ENCODE peak calls at places on chromosomes 7 and 10, in five cellular contexts. One of them, this sample, is unnamed.

GRCh38 chr10:107727762-107728317 is 563.3 kb upstream of the SORCS1 start:
- DNase-seq in cardiac fibroblast: peak
- DNase-seq in HCT116: no peak
- DNase-seq in hepatocyte: peak
- DNase-seq in IMR-90: peak
- DNase-seq in this sample: no peak

GRCh38 chr10:61621538-61622150 is 41.1 kb upstream of the CABCOCO1 start:
- DNase-seq in cardiac fibroblast: peak
- DNase-seq in HCT116: no peak
- DNase-seq in hepatocyte: no peak
- DNase-seq in IMR-90: no peak
- DNase-seq in this sample: no peak

GRCh38 chr10:21020545-21020944 is 123.4 kb upstream of the NEBL start:
- DNase-seq in cardiac fibroblast: no peak
- DNase-seq in HCT116: peak
- DNase-seq in hepatocyte: peak
- DNase-seq in IMR-90: no peak
- DNase-seq in this sample: no peak

GRCh38 chr10:120039826-120040225 is 147.3 kb downstream of the SEC23IP start:
- DNase-seq in cardiac fibroblast: no peak
- DNase-seq in HCT116: no peak
- DNase-seq in hepatocyte: no peak
- DNase-seq in IMR-90: no peak
- DNase-seq in this sample: no peak

GRCh38 chr7:31735991-31736982 is 49.3 kb downstream of the PPP1R17 start:
- DNase-seq in cardiac fibroblast: peak
- DNase-seq in HCT116: peak
- DNase-seq in hepatocyte: peak
- DNase-seq in IMR-90: peak
- DNase-seq in this sample: peak

GRCh38 chr7:111409714-111410422 is 152.4 kb downstream of the IMMP2L start:
- DNase-seq in cardiac fibroblast: peak
- DNase-seq in HCT116: no peak
- DNase-seq in hepatocyte: no peak
- DNase-seq in IMR-90: peak
- DNase-seq in this sample: no peak

GRCh38 chr7:124762611-124763143 is 2.9 kb downstream of the GPR37 start:
- DNase-seq in cardiac fibroblast: no peak
- DNase-seq in HCT116: no peak
- DNase-seq in hepatocyte: peak
- DNase-seq in IMR-90: peak
- DNase-seq in this sample: no peak

GRCh38 chr10:130179640-130180039 is 43.4 kb downstream of the GLRX3 start:
- DNase-seq in cardiac fibroblast: peak
- DNase-seq in HCT116: peak
- DNase-seq in hepatocyte: peak
- DNase-seq in IMR-90: peak
- DNase-seq in this sample: no peak

GRCh38 chr10:50497758-50498157 is 126.0 kb downstream of the SGMS1 start:
- DNase-seq in cardiac fibroblast: peak
- DNase-seq in HCT116: no peak
- DNase-seq in hepatocyte: peak
- DNase-seq in IMR-90: peak
- DNase-seq in this sample: no peak

GRCh38 chr10:101892782-101893391 is 49.3 kb upstream of the KCNIP2 start:
- DNase-seq in cardiac fibroblast: no peak
- DNase-seq in HCT116: no peak
- DNase-seq in hepatocyte: no peak
- DNase-seq in IMR-90: peak
- DNase-seq in this sample: no peak

GRCh38 chr10:63515002-63515763 is 6.0 kb upstream of the REEP3 start:
- DNase-seq in cardiac fibroblast: peak
- DNase-seq in HCT116: no peak
- DNase-seq in hepatocyte: peak
- DNase-seq in IMR-90: peak
- DNase-seq in this sample: no peak

GRCh38 chr10:46523881-46524470 is 32.5 kb downstream of the GPRIN2 start:
- DNase-seq in cardiac fibroblast: peak
- DNase-seq in HCT116: peak
- DNase-seq in hepatocyte: peak
- DNase-seq in IMR-90: peak
- DNase-seq in this sample: no peak

GRCh38 chr7:37999673-38000072 is 79.2 kb downstream of the EPDR1 start:
- DNase-seq in cardiac fibroblast: no peak
- DNase-seq in HCT116: no peak
- DNase-seq in hepatocyte: no peak
- DNase-seq in IMR-90: no peak
- DNase-seq in this sample: no peak

GRCh38 chr10:103693070-103693811 is 162.1 kb downstream of the SH3PXD2A start:
- DNase-seq in cardiac fibroblast: no peak
- DNase-seq in HCT116: no peak
- DNase-seq in hepatocyte: peak
- DNase-seq in IMR-90: no peak
- DNase-seq in this sample: no peak

GRCh38 chr10:123103944-123104343 is 31.8 kb upstream of the HMX3 start:
- DNase-seq in cardiac fibroblast: no peak
- DNase-seq in HCT116: no peak
- DNase-seq in hepatocyte: no peak
- DNase-seq in IMR-90: no peak
- DNase-seq in this sample: no peak

GRCh38 chr7:3028071-3028766 is 15.4 kb downstream of the CARD11 start:
- DNase-seq in cardiac fibroblast: peak
- DNase-seq in HCT116: no peak
- DNase-seq in hepatocyte: peak
- DNase-seq in IMR-90: peak
- DNase-seq in this sample: no peak

GRCh38 chr7:149844445-149844844 is 6.3 kb downstream of the ZNF862 start:
- DNase-seq in cardiac fibroblast: no peak
- DNase-seq in HCT116: no peak
- DNase-seq in hepatocyte: no peak
- DNase-seq in IMR-90: no peak
- DNase-seq in this sample: no peak

GRCh38 chr7:137962491-137962874 is 39.4 kb downstream of the CREB3L2 start:
- DNase-seq in cardiac fibroblast: no peak
- DNase-seq in HCT116: no peak
- DNase-seq in hepatocyte: no peak
- DNase-seq in IMR-90: no peak
- DNase-seq in this sample: no peak

GRCh38 chr7:137961200-137962177 is 40.4 kb downstream of the CREB3L2 start:
- DNase-seq in cardiac fibroblast: no peak
- DNase-seq in HCT116: no peak
- DNase-seq in hepatocyte: no peak
- DNase-seq in IMR-90: peak
- DNase-seq in this sample: no peak

GRCh38 chr7:137964824-137965545 is 36.9 kb downstream of the CREB3L2 start:
- DNase-seq in cardiac fibroblast: no peak
- DNase-seq in HCT116: no peak
- DNase-seq in hepatocyte: no peak
- DNase-seq in IMR-90: no peak
- DNase-seq in this sample: no peak

GRCh38 chr7:137959987-137960386 is 41.9 kb downstream of the CREB3L2 start:
- DNase-seq in cardiac fibroblast: no peak
- DNase-seq in HCT116: no peak
- DNase-seq in hepatocyte: no peak
- DNase-seq in IMR-90: no peak
- DNase-seq in this sample: no peak

DNA sequence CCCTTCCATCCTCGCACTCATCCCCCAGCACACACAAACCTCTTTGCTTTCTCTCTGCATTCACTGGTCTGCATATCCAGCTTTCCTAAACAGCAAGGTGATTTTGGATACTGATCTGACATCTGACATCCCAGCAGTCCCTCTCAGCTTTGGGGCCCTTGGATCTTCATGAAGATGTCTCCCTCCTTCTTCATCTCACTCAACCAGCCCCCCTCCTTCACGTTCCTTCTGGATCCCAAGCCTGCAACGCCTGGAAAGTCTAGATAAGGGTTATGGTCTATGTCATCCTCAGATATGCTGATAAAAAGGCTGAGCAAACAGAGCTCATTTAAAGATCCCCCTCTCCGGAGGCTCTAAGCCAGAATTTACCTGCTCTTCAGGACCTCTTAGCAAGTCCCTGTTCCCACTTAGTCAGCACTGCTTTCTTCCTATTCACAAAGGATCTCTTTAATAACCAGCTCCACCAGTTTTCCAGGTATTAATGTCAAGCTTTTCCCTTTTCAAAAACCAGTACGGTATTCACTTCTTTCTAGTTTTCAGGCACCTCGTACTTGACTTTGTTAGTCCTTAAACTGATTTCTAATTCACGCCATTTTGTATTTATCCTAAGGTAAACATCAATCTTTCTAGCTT is 38.9 kb downstream of the CREB3L2 start:
- DNase-seq in cardiac fibroblast: no peak
- DNase-seq in HCT116: no peak
- DNase-seq in hepatocyte: no peak
- DNase-seq in IMR-90: no peak
- DNase-seq in this sample: no peak
- TF ChIP-seq CTCF in cardiac fibroblast: no peak
- TF ChIP-seq CTCF in HCT116: no peak
- TF ChIP-seq CTCF in hepatocyte: no peak
- TF ChIP-seq CTCF in IMR-90: no peak
- TF ChIP-seq CTCF in this sample: no peak

GRCh38 chr10:124686707-124687376 is 57.3 kb downstream of the FAM53B start:
- DNase-seq in cardiac fibroblast: no peak
- DNase-seq in HCT116: no peak
- DNase-seq in hepatocyte: no peak
- DNase-seq in IMR-90: no peak
- DNase-seq in this sample: no peak

GRCh38 chr10:124688366-124688765 is 55.8 kb downstream of the FAM53B start:
- DNase-seq in cardiac fibroblast: no peak
- DNase-seq in HCT116: no peak
- DNase-seq in hepatocyte: no peak
- DNase-seq in IMR-90: no peak
- DNase-seq in this sample: no peak

GRCh38 chr10:124683816-124684215 is 60.4 kb downstream of the FAM53B start:
- DNase-seq in cardiac fibroblast: no peak
- DNase-seq in HCT116: no peak
- DNase-seq in hepatocyte: no peak
- DNase-seq in IMR-90: no peak
- DNase-seq in this sample: no peak

GRCh38 chr10:124681626-124682552 is 62.3 kb downstream of the FAM53B start:
- DNase-seq in cardiac fibroblast: no peak
- DNase-seq in HCT116: no peak
- DNase-seq in hepatocyte: no peak
- DNase-seq in IMR-90: no peak
- DNase-seq in this sample: no peak

GRCh38 chr10:124685251-124685650 is 58.9 kb downstream of the FAM53B start:
- DNase-seq in cardiac fibroblast: no peak
- DNase-seq in HCT116: no peak
- DNase-seq in hepatocyte: no peak
- DNase-seq in IMR-90: no peak
- DNase-seq in this sample: no peak
- TF ChIP-seq CTCF in cardiac fibroblast: no peak
- TF ChIP-seq CTCF in HCT116: no peak
- TF ChIP-seq CTCF in hepatocyte: no peak
- TF ChIP-seq CTCF in IMR-90: no peak
- TF ChIP-seq CTCF in this sample: no peak

DNA sequence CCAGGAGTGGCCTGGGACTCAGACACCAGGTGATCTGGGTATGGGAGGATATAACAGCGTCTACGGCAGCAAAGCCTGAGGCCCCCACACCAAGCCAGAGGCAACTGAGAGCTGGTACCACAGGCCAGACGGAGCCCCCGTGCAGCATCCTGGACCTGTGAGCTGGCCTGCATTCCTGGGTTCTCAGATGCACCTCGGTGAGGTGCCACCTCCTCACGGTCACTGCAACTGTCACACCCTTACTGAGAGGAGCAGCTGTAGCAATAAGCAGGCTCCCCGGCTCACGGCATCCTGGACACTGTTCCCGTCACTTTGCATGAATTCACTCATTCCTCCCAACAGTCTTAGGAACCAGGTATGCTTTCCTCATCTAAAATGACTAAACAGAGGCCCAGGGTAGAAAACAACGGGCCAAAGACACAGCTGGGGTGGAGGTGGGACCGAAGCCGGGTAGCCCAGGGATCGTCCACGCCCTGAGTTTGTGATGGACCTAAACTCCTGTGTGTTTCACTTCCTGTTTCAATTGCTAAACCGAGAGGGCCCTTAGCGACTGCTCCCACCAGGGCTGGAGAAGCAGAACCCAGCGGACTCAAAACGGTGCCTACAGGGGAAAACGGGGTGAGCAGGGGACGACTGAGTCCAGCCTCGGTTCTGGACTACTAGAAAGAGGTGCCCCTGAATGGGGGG is 98.7 kb downstream of the CTBP2 start:
- DNase-seq in cardiac fibroblast: no peak
- DNase-seq in HCT116: no peak
- DNase-seq in hepatocyte: no peak
- DNase-seq in IMR-90: no peak
- DNase-seq in this sample: no peak
- TF ChIP-seq CTCF in cardiac fibroblast: no peak
- TF ChIP-seq CTCF in HCT116: no peak
- TF ChIP-seq CTCF in hepatocyte: no peak
- TF ChIP-seq CTCF in IMR-90: no peak
- TF ChIP-seq CTCF in this sample: no peak

GRCh38 chr10:80167471-80167870 is 34.9 kb downstream of the PLAC9 start:
- DNase-seq in cardiac fibroblast: no peak
- DNase-seq in HCT116: no peak
- DNase-seq in hepatocyte: no peak
- DNase-seq in IMR-90: no peak
- DNase-seq in this sample: no peak

GRCh38 chr10:80170641-80171040 is 34.7 kb downstream of the ANXA11 start:
- DNase-seq in cardiac fibroblast: no peak
- DNase-seq in HCT116: no peak
- DNase-seq in hepatocyte: no peak
- DNase-seq in IMR-90: no peak
- DNase-seq in this sample: no peak

GRCh38 chr10:80170026-80170425 is 35.3 kb downstream of the ANXA11 start:
- DNase-seq in cardiac fibroblast: no peak
- DNase-seq in HCT116: no peak
- DNase-seq in hepatocyte: no peak
- DNase-seq in IMR-90: no peak
- DNase-seq in this sample: no peak

GRCh38 chr10:80168111-80168511 is 35.6 kb downstream of the PLAC9 start:
- DNase-seq in cardiac fibroblast: no peak
- DNase-seq in HCT116: no peak
- DNase-seq in hepatocyte: no peak
- DNase-seq in IMR-90: no peak
- DNase-seq in this sample: no peak

DNA sequence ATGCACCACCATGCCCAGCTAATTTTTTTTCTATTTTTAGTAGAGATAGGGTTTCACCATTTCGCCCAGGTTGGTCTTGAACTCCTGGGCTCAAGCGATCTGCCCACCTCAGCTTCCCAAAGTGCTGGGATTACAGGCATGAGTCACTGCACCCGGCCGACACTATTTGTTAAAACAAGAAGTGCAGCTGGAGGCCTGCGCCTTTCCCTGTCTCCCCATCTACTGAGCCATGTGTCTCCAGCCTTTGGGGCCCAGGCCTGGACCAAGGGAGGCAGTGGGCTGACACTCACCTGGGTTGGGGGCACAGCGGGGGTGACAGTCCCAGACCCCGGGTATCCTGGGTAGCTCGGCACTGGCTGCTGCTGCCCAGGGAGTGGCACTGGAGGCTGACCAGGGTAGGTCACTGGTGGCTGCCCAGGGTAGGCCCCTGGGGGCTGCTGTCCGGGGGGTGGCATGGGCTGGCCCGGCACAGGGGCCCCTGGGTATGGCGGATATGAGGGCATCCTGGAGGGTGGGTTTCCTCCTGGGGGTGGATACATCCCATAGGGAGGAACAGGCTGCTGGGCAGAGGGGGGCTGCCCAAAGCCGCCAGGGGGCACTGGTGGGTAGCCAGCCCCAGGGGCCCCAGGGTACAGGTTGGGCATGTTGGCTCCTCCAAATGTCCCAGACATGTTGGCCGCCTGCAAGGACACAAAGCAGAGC is 36.3 kb downstream of the PLAC9 start:
- DNase-seq in cardiac fibroblast: no peak
- DNase-seq in HCT116: no peak
- DNase-seq in hepatocyte: no peak
- DNase-seq in IMR-90: peak
- DNase-seq in this sample: no peak
- TF ChIP-seq CTCF in cardiac fibroblast: peak
- TF ChIP-seq CTCF in HCT116: peak
- TF ChIP-seq CTCF in hepatocyte: no peak
- TF ChIP-seq CTCF in IMR-90: no peak
- TF ChIP-seq CTCF in this sample: peak